ENCODE peak calls at places on chromosome 5, in eight cellular contexts. One of them, this sample, is unnamed.

GRCh38 chr5:62354028-62354874 is 48.2 kb downstream of the KIF2A start:
- DNase-seq in neural progenitor cell: peak; percentile 44
- DNase-seq in astrocyte of the cerebellum: peak; percentile 53
- DNase-seq in colonic mucosa: no peak
- DNase-seq in HepG2: peak; percentile 51
- DNase-seq in uterus: no peak
- DNase-seq in coronary artery: no peak
- DNase-seq in Peyer's patch: no peak
- DNase-seq in this sample: peak; percentile 13

GRCh38 chr5:56918054-56918453 is 8.7 kb downstream of the SETD9 start:
- DNase-seq in neural progenitor cell: no peak
- DNase-seq in astrocyte of the cerebellum: no peak
- DNase-seq in colonic mucosa: peak; percentile 44
- DNase-seq in HepG2: peak; percentile 55
- DNase-seq in uterus: no peak
- DNase-seq in coronary artery: no peak
- DNase-seq in Peyer's patch: no peak
- DNase-seq in this sample: no peak

GRCh38 chr5:172624083-172624995 is 16.7 kb upstream of the NEURL1B start:
- DNase-seq in neural progenitor cell: no peak
- DNase-seq in astrocyte of the cerebellum: no peak
- DNase-seq in colonic mucosa: no peak
- DNase-seq in HepG2: no peak
- DNase-seq in uterus: no peak
- DNase-seq in coronary artery: no peak
- DNase-seq in Peyer's patch: no peak
- DNase-seq in this sample: no peak

GRCh38 chr5:16842916-16843315 is 93.2 kb downstream of the MYO10 start:
- DNase-seq in neural progenitor cell: no peak
- DNase-seq in astrocyte of the cerebellum: peak; percentile 41
- DNase-seq in colonic mucosa: no peak
- DNase-seq in HepG2: no peak
- DNase-seq in uterus: no peak
- DNase-seq in coronary artery: no peak
- DNase-seq in Peyer's patch: no peak
- DNase-seq in this sample: no peak

GRCh38 chr5:54013556-54014157 is 296.7 kb downstream of the ARL15 start:
- DNase-seq in neural progenitor cell: no peak
- DNase-seq in astrocyte of the cerebellum: no peak
- DNase-seq in colonic mucosa: peak; percentile 20
- DNase-seq in HepG2: no peak
- DNase-seq in uterus: no peak
- DNase-seq in coronary artery: no peak
- DNase-seq in Peyer's patch: no peak
- DNase-seq in this sample: peak; percentile 53

GRCh38 chr5:65050826-65051498 is 282.2 kb downstream of the CWC27 start:
- DNase-seq in neural progenitor cell: no peak
- DNase-seq in astrocyte of the cerebellum: no peak
- DNase-seq in colonic mucosa: no peak
- DNase-seq in HepG2: no peak
- DNase-seq in uterus: peak; percentile 51
- DNase-seq in coronary artery: no peak
- DNase-seq in Peyer's patch: no peak
- DNase-seq in this sample: no peak

GRCh38 chr5:69265931-69266330 is 31.2 kb downstream of the CDK7 start:
- DNase-seq in neural progenitor cell: peak; percentile 88
- DNase-seq in astrocyte of the cerebellum: no peak
- DNase-seq in colonic mucosa: no peak
- DNase-seq in HepG2: peak; percentile 15
- DNase-seq in uterus: no peak
- DNase-seq in coronary artery: no peak
- DNase-seq in Peyer's patch: no peak
- DNase-seq in this sample: no peak

GRCh38 chr5:120304653-120305052 is 159.4 kb upstream of the PRR16 start:
- DNase-seq in neural progenitor cell: no peak
- DNase-seq in astrocyte of the cerebellum: no peak
- DNase-seq in colonic mucosa: no peak
- DNase-seq in HepG2: no peak
- DNase-seq in uterus: no peak
- DNase-seq in coronary artery: no peak
- DNase-seq in Peyer's patch: no peak
- DNase-seq in this sample: peak; percentile 77

GRCh38 chr5:41747291-41747690 is 122.9 kb downstream of the OXCT1 start:
- DNase-seq in neural progenitor cell: no peak
- DNase-seq in astrocyte of the cerebellum: peak; percentile 52
- DNase-seq in colonic mucosa: no peak
- DNase-seq in HepG2: no peak
- DNase-seq in uterus: no peak
- DNase-seq in coronary artery: no peak
- DNase-seq in Peyer's patch: no peak
- DNase-seq in this sample: no peak

GRCh38 chr5:55438931-55439477 is 95.8 kb downstream of the PLPP1 start:
- DNase-seq in neural progenitor cell: peak; percentile 40
- DNase-seq in astrocyte of the cerebellum: peak; percentile 67
- DNase-seq in colonic mucosa: no peak
- DNase-seq in HepG2: peak; percentile 20
- DNase-seq in uterus: peak; percentile 69
- DNase-seq in coronary artery: no peak
- DNase-seq in Peyer's patch: no peak
- DNase-seq in this sample: no peak

GRCh38 chr5:55441107-55441771 is 93.5 kb downstream of the PLPP1 start:
- DNase-seq in neural progenitor cell: peak; percentile 34
- DNase-seq in astrocyte of the cerebellum: no peak
- DNase-seq in colonic mucosa: no peak
- DNase-seq in HepG2: no peak
- DNase-seq in uterus: no peak
- DNase-seq in coronary artery: no peak
- DNase-seq in Peyer's patch: no peak
- DNase-seq in this sample: no peak

GRCh38 chr5:55437452-55437851 is 97.3 kb downstream of the PLPP1 start:
- DNase-seq in neural progenitor cell: no peak
- DNase-seq in astrocyte of the cerebellum: no peak
- DNase-seq in colonic mucosa: no peak
- DNase-seq in HepG2: no peak
- DNase-seq in uterus: no peak
- DNase-seq in coronary artery: no peak
- DNase-seq in Peyer's patch: no peak
- DNase-seq in this sample: no peak

GRCh38 chr5:55440188-55440646 is 94.5 kb downstream of the PLPP1 start:
- DNase-seq in neural progenitor cell: peak; percentile 25
- DNase-seq in astrocyte of the cerebellum: no peak
- DNase-seq in colonic mucosa: no peak
- DNase-seq in HepG2: no peak
- DNase-seq in uterus: peak; percentile 48
- DNase-seq in coronary artery: no peak
- DNase-seq in Peyer's patch: no peak
- DNase-seq in this sample: no peak

GRCh38 chr5:55437859-55438206 is 96.9 kb downstream of the PLPP1 start:
- DNase-seq in neural progenitor cell: no peak
- DNase-seq in astrocyte of the cerebellum: no peak
- DNase-seq in colonic mucosa: no peak
- DNase-seq in HepG2: no peak
- DNase-seq in uterus: no peak
- DNase-seq in coronary artery: no peak
- DNase-seq in Peyer's patch: no peak
- DNase-seq in this sample: no peak
- H3K4me3 ChIP-seq in neural progenitor cell: no peak overlapping the region
- H3K4me3 ChIP-seq in astrocyte of the cerebellum: no peak overlapping the region
- H3K4me3 ChIP-seq in colonic mucosa: no peak overlapping the region
- H3K4me3 ChIP-seq in HepG2: no peak overlapping the region
- H3K4me3 ChIP-seq in uterus: no peak overlapping the region
- H3K4me3 ChIP-seq in coronary artery: peak overlapping the region; percentile 2
- H3K4me3 ChIP-seq in Peyer's patch: no peak overlapping the region
- H3K4me3 ChIP-seq in this sample: no peak overlapping the region

DNA sequence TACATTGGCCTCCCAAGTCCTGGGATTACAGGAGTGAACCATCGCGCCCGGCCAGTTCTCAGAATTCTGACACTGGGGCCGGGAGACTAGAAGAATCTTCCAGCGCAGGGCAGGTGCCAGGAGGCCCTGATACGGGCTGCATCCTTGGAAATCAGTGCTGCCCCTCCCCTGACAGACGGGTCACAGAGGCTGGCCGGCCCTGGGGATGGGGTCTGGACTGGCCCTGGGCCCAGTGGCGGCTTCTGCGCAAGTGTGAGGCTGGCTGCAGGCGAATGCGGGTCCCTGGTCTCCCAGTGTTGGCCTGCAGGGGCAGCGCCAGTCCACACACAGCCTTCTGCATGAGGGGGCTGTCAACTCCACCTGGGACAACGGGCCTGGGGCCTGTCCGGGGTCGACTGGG is 831 bp upstream of the TBC1D9B start:
- DNase-seq in neural progenitor cell: peak; percentile 75
- DNase-seq in astrocyte of the cerebellum: no peak
- DNase-seq in colonic mucosa: no peak
- DNase-seq in HepG2: peak; percentile 32
- DNase-seq in uterus: no peak
- DNase-seq in coronary artery: no peak
- DNase-seq in Peyer's patch: no peak
- DNase-seq in this sample: no peak
- TF ChIP-seq CTCF in neural progenitor cell: peak; percentile 54
- TF ChIP-seq CTCF in astrocyte of the cerebellum: peak; percentile 25
- TF ChIP-seq CTCF in colonic mucosa: no peak
- TF ChIP-seq CTCF in HepG2: peak; percentile 79
- TF ChIP-seq CTCF in uterus: no peak
- TF ChIP-seq CTCF in coronary artery: no peak
- TF ChIP-seq CTCF in Peyer's patch: no peak
- TF ChIP-seq CTCF in this sample: no peak

DNA sequence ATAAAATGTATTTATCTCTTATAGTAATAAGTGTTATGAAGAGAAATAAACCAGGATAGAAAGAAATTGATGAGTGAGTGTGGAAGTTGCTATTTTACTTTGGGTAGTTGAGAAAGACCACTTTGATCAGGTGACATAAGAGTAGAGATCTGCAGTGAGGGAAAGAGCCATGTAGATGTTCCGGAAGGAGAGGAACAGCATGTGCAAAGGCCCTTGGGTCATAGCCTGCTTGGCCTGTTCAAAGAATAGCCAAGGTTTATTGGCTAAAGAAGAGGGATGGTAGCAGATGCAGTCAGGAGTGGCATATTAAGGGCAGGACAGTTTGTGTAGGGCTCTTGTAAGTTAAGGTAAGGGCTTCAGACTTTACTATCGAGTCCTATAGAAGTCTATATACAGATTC is 3.2 kb downstream of the BTF3 start:
- DNase-seq in neural progenitor cell: no peak
- DNase-seq in astrocyte of the cerebellum: no peak
- DNase-seq in colonic mucosa: no peak
- DNase-seq in HepG2: no peak
- DNase-seq in uterus: no peak
- DNase-seq in coronary artery: no peak
- DNase-seq in Peyer's patch: no peak
- DNase-seq in this sample: no peak
- H3K4me3 ChIP-seq in neural progenitor cell: no peak overlapping the region
- H3K4me3 ChIP-seq in astrocyte of the cerebellum: no peak overlapping the region
- H3K4me3 ChIP-seq in colonic mucosa: no peak overlapping the region
- H3K4me3 ChIP-seq in HepG2: no peak overlapping the region
- H3K4me3 ChIP-seq in uterus: no peak overlapping the region
- H3K4me3 ChIP-seq in coronary artery: no peak overlapping the region
- H3K4me3 ChIP-seq in Peyer's patch: no peak overlapping the region
- H3K4me3 ChIP-seq in this sample: no peak overlapping the region

DNA sequence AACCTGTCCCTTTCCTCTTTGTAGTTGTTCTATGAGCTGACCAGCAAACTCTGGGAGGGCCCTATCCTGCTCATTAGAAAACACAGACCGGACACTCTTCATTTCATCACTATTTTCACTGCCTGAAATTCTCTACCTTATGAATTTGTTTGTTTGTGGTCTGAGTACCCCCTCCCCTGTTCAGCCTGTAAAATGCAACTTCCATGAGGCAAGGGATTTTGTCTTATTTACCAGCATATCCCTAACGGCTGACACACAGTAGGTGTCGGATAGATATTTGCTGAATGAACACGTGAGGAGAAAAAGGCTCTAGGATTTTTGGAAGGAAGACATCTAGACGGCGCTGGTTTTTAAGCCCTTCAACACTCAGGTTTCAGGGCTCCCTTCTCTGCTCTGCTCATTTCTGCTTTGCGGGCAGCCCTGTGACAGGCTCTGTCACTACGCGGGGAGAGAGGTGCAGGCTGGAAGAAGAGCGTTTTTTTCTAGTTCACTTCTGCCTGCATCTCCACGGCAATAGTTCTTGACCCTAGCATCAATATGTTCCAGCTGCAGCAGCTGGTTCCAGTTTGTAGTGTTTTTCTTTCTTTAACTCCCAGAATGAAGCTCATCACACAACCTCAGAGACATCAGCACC is 41.0 kb downstream of the KCNMB1 start:
- DNase-seq in neural progenitor cell: peak; percentile 17
- DNase-seq in astrocyte of the cerebellum: no peak
- DNase-seq in colonic mucosa: no peak
- DNase-seq in HepG2: no peak
- DNase-seq in uterus: no peak
- DNase-seq in coronary artery: peak; percentile 55
- DNase-seq in Peyer's patch: no peak
- DNase-seq in this sample: no peak
- TF ChIP-seq CTCF in neural progenitor cell: peak; percentile 46
- TF ChIP-seq CTCF in astrocyte of the cerebellum: no peak
- TF ChIP-seq CTCF in colonic mucosa: no peak
- TF ChIP-seq CTCF in HepG2: no peak
- TF ChIP-seq CTCF in uterus: peak; percentile 38
- TF ChIP-seq CTCF in coronary artery: no peak
- TF ChIP-seq CTCF in Peyer's patch: no peak
- TF ChIP-seq CTCF in this sample: no peak

This sample was measured in BJ.